ENCODE peak calls at places on chromosomes 2 and 18, in four cellular contexts. One of them, this sample, is unnamed.

GRCh38 chr18:47118986-47119385 is 31.3 kb downstream of the HDHD2 start:
- DNase-seq in HepG2: no peak
- DNase-seq in IMR-90: peak; percentile 65
- DNase-seq in CD4-positive, CD25-positive, alpha-beta regulatory T cell: no peak
- DNase-seq in this sample: no peak

GRCh38 chr2:231998046-231998445 is 36.5 kb downstream of the DIS3L2 start:
- DNase-seq in HepG2: no peak
- DNase-seq in IMR-90: peak; percentile 13
- DNase-seq in CD4-positive, CD25-positive, alpha-beta regulatory T cell: no peak
- DNase-seq in this sample: no peak

GRCh38 chr2:97966545-97967215 is 29.1 kb downstream of the TMEM131 start:
- DNase-seq in HepG2: peak; percentile 25
- DNase-seq in IMR-90: peak; percentile 27
- DNase-seq in CD4-positive, CD25-positive, alpha-beta regulatory T cell: no peak
- DNase-seq in this sample: no peak

GRCh38 chr2:201484805-201485204 is 33.3 kb downstream of the STRADB start:
- DNase-seq in HepG2: no peak
- DNase-seq in IMR-90: no peak
- DNase-seq in CD4-positive, CD25-positive, alpha-beta regulatory T cell: no peak
- DNase-seq in this sample: no peak

GRCh38 chr2:13002536-13002935 is 285.8 kb downstream of the TRIB2 start:
- DNase-seq in HepG2: no peak
- DNase-seq in IMR-90: no peak
- DNase-seq in CD4-positive, CD25-positive, alpha-beta regulatory T cell: no peak
- DNase-seq in this sample: no peak

GRCh38 chr2:222410534-222410933 is 13.8 kb upstream of the SGPP2 start:
- DNase-seq in HepG2: no peak
- DNase-seq in IMR-90: no peak
- DNase-seq in CD4-positive, CD25-positive, alpha-beta regulatory T cell: no peak
- DNase-seq in this sample: no peak

GRCh38 chr2:68857855-68858456 is 13.2 kb downstream of the BMP10 start:
- DNase-seq in HepG2: no peak
- DNase-seq in IMR-90: peak; percentile 82
- DNase-seq in CD4-positive, CD25-positive, alpha-beta regulatory T cell: no peak
- DNase-seq in this sample: no peak

GRCh38 chr2:12835733-12836132 is 119.0 kb downstream of the TRIB2 start:
- DNase-seq in HepG2: no peak
- DNase-seq in IMR-90: no peak
- DNase-seq in CD4-positive, CD25-positive, alpha-beta regulatory T cell: no peak
- DNase-seq in this sample: no peak

GRCh38 chr18:70671889-70672551 is 383.2 kb downstream of the SOCS6 start:
- DNase-seq in HepG2: no peak
- DNase-seq in IMR-90: no peak
- DNase-seq in CD4-positive, CD25-positive, alpha-beta regulatory T cell: peak; percentile 10
- DNase-seq in this sample: no peak

GRCh38 chr2:195532255-195532627 is 124.8 kb upstream of the SLC39A10 start:
- DNase-seq in HepG2: no peak
- DNase-seq in IMR-90: no peak
- DNase-seq in CD4-positive, CD25-positive, alpha-beta regulatory T cell: no peak
- DNase-seq in this sample: no peak

GRCh38 chr2:172467382-172467781 is 40.0 kb downstream of the ITGA6 start:
- DNase-seq in HepG2: no peak
- DNase-seq in IMR-90: no peak
- DNase-seq in CD4-positive, CD25-positive, alpha-beta regulatory T cell: no peak
- DNase-seq in this sample: peak; percentile 21

GRCh38 chr2:71611781-71612545 is 158.6 kb downstream of the DYSF start:
- DNase-seq in HepG2: no peak
- DNase-seq in IMR-90: no peak
- DNase-seq in CD4-positive, CD25-positive, alpha-beta regulatory T cell: no peak
- DNase-seq in this sample: no peak

GRCh38 chr18:51537487-51537886 is 340.0 kb upstream of the MEX3C start:
- DNase-seq in HepG2: no peak
- DNase-seq in IMR-90: no peak
- DNase-seq in CD4-positive, CD25-positive, alpha-beta regulatory T cell: no peak
- DNase-seq in this sample: peak; percentile 9

GRCh38 chr2:134491796-134492441 is 226.9 kb downstream of the TMEM163 start:
- DNase-seq in HepG2: peak; percentile 18
- DNase-seq in IMR-90: no peak
- DNase-seq in CD4-positive, CD25-positive, alpha-beta regulatory T cell: no peak
- DNase-seq in this sample: no peak

GRCh38 chr2:238974510-238975166 is 126.8 kb downstream of the TWIST2 start:
- DNase-seq in HepG2: no peak
- DNase-seq in IMR-90: peak; percentile 92
- DNase-seq in CD4-positive, CD25-positive, alpha-beta regulatory T cell: no peak
- DNase-seq in this sample: peak; percentile 52

GRCh38 chr2:235493775-235494715 is at the start of gene AGAP1:
- DNase-seq in HepG2: peak; percentile 74
- DNase-seq in IMR-90: peak; percentile 80
- DNase-seq in CD4-positive, CD25-positive, alpha-beta regulatory T cell: no peak
- DNase-seq in this sample: peak; percentile 60

GRCh38 chr2:168889635-168890005 is 610 bp downstream of the SPC25 start:
- DNase-seq in HepG2: peak; percentile 31
- DNase-seq in IMR-90: no peak
- DNase-seq in CD4-positive, CD25-positive, alpha-beta regulatory T cell: no peak
- DNase-seq in this sample: no peak

GRCh38 chr2:112674229-112674628 is 28.5 kb downstream of the SLC20A1 start:
- DNase-seq in HepG2: no peak
- DNase-seq in IMR-90: no peak
- DNase-seq in CD4-positive, CD25-positive, alpha-beta regulatory T cell: no peak
- DNase-seq in this sample: no peak

GRCh38 chr2:241804326-241805276 is 4.4 kb upstream of the NEU4 start:
- DNase-seq in HepG2: peak; percentile 34
- DNase-seq in IMR-90: no peak
- DNase-seq in CD4-positive, CD25-positive, alpha-beta regulatory T cell: no peak
- DNase-seq in this sample: peak; percentile 12

DNA sequence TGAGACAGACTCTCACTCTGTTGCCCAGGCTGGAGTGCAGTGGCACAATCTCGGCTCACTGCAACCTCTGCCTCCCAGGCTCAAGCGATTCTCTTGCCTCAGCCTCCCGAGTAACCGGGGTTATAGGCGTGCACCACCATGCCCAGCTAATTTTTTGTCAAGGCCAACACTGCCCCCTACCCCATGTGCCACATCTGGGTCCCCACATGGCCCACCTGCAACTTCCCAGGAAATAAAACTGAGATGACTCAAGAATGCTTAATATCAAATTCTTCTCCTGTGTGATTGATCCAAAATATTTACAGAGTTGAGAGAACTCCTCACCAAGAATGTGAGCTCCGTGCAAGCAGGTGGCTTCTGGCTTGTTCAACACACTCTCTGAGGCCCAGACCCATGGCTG is 9.1 kb downstream of the AP1S3 start:
- DNase-seq in HepG2: no peak
- DNase-seq in IMR-90: no peak
- DNase-seq in CD4-positive, CD25-positive, alpha-beta regulatory T cell: no peak
- DNase-seq in this sample: no peak
- H3K36me3 ChIP-seq in HepG2: no peaks in the 10 kb centered on the region
- H3K36me3 ChIP-seq in IMR-90: no peaks in the 10 kb centered on the region
- H3K36me3 ChIP-seq in CD4-positive, CD25-positive, alpha-beta regulatory T cell: no peaks in the 10 kb centered on the region
- H3K36me3 ChIP-seq in this sample: no peaks in the 10 kb centered on the region

GRCh38 chr2:189548686-189549439 is 31.7 kb downstream of the SLC40A1 start:
- DNase-seq in HepG2: peak; percentile 79
- DNase-seq in IMR-90: peak; percentile 46
- DNase-seq in CD4-positive, CD25-positive, alpha-beta regulatory T cell: no peak
- DNase-seq in this sample: no peak
- H3K27ac ChIP-seq in HepG2: peak overlapping the region; percentile 54
- H3K27ac ChIP-seq in IMR-90: peak overlapping the region; percentile 16
- H3K27ac ChIP-seq in CD4-positive, CD25-positive, alpha-beta regulatory T cell: no peak overlapping the region
- H3K27ac ChIP-seq in this sample: no peak overlapping the region

GRCh38 chr2:36500072-36500471 is 97.9 kb downstream of the FEZ2 start:
- DNase-seq in HepG2: no peak
- DNase-seq in IMR-90: no peak
- DNase-seq in CD4-positive, CD25-positive, alpha-beta regulatory T cell: no peak
- DNase-seq in this sample: no peak
- H3K36me3 ChIP-seq in HepG2: peaks cover 60% of the 10 kb centered on the region
- H3K36me3 ChIP-seq in IMR-90: peaks cover 31% of the 10 kb centered on the region
- H3K36me3 ChIP-seq in CD4-positive, CD25-positive, alpha-beta regulatory T cell: no peaks in the 10 kb centered on the region
- H3K36me3 ChIP-seq in this sample: peaks cover 40% of the 10 kb centered on the region

GRCh38 chr18:41060967-41061366 is 894.1 kb upstream of the PIK3C3 start:
- DNase-seq in HepG2: no peak
- DNase-seq in IMR-90: peak; percentile 55
- DNase-seq in CD4-positive, CD25-positive, alpha-beta regulatory T cell: no peak
- DNase-seq in this sample: no peak
- H3K27ac ChIP-seq in HepG2: no peak overlapping the region
- H3K27ac ChIP-seq in IMR-90: no peak overlapping the region
- H3K27ac ChIP-seq in CD4-positive, CD25-positive, alpha-beta regulatory T cell: no peak overlapping the region
- H3K27ac ChIP-seq in this sample: no peak overlapping the region

DNA sequence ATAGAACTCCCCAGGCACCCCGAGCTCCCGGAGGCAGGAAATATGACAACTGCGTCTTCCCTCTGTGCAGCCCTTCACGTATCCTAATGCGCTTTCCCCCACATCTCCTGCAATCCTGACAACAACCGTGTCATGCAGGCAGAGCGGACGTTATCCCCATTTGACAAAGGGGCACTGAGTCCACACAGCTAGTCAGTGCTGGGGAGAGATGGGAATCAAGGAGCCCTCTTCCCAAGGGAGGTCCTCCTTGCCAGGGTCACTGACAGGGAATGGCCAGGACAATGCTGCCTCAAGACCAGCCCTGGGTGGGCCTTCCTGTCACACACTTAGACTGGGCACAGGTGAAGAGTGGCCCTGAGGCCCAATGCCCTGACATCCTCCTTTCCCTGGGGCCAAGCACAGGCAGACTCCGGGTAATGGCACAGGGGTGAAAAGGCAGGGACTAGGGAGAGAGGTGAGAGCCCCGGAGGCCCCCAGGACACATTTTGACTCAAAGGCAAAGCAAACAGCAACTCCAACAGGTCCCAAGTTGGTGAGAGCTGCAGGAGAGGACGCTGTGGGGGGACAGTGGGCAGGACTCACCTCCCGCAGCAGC is 2.2 kb downstream of the ADCY3 start:
- DNase-seq in HepG2: no peak
- DNase-seq in IMR-90: no peak
- DNase-seq in CD4-positive, CD25-positive, alpha-beta regulatory T cell: no peak
- DNase-seq in this sample: no peak
- H3K36me3 ChIP-seq in HepG2: no peaks in the 10 kb centered on the region
- H3K36me3 ChIP-seq in IMR-90: peaks cover 15% of the 10 kb centered on the region
- H3K36me3 ChIP-seq in CD4-positive, CD25-positive, alpha-beta regulatory T cell: no peaks in the 10 kb centered on the region
- H3K36me3 ChIP-seq in this sample: no peaks in the 10 kb centered on the region

GRCh38 chr18:59232309-59233016 is 12.5 kb downstream of the GRP start:
- DNase-seq in HepG2: no peak
- DNase-seq in IMR-90: no peak
- DNase-seq in CD4-positive, CD25-positive, alpha-beta regulatory T cell: no peak
- DNase-seq in this sample: no peak
- H3K27ac ChIP-seq in HepG2: no peak overlapping the region
- H3K27ac ChIP-seq in IMR-90: no peak overlapping the region
- H3K27ac ChIP-seq in CD4-positive, CD25-positive, alpha-beta regulatory T cell: no peak overlapping the region
- H3K27ac ChIP-seq in this sample: no peak overlapping the region

GRCh38 chr18:42289526-42289925 is 334.5 kb downstream of the PIK3C3 start:
- DNase-seq in HepG2: no peak
- DNase-seq in IMR-90: no peak
- DNase-seq in CD4-positive, CD25-positive, alpha-beta regulatory T cell: no peak
- DNase-seq in this sample: no peak
- H3K36me3 ChIP-seq in HepG2: no peaks in the 10 kb centered on the region
- H3K36me3 ChIP-seq in IMR-90: no peaks in the 10 kb centered on the region
- H3K36me3 ChIP-seq in CD4-positive, CD25-positive, alpha-beta regulatory T cell: no peaks in the 10 kb centered on the region
- H3K36me3 ChIP-seq in this sample: no peaks in the 10 kb centered on the region

DNA sequence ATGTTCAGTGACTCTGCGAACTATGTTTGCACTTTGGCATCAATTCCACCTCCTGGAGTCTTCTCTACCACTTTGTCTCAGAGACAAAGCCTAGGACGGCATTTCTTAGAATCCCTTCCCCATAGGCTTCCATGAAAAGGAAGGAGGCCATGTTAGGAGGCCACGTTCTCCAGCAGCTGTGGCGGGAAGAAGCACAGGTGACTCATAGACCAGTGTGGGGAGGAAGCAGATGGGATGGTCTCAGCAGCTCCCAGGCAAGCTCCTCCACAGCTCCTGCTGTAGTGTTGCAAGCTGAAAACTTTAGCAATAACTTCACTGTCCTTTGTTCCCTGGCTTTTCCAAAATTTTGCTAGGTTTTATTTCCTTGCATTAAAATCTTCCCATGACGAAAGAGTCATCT is 781.3 kb upstream of the ID2 start:
- DNase-seq in HepG2: no peak
- DNase-seq in IMR-90: peak; percentile 10
- DNase-seq in CD4-positive, CD25-positive, alpha-beta regulatory T cell: no peak
- DNase-seq in this sample: no peak
- H3K27ac ChIP-seq in HepG2: no peak overlapping the region
- H3K27ac ChIP-seq in IMR-90: no peak overlapping the region
- H3K27ac ChIP-seq in CD4-positive, CD25-positive, alpha-beta regulatory T cell: no peak overlapping the region
- H3K27ac ChIP-seq in this sample: no peak overlapping the region

GRCh38 chr2:100990650-100991403 is 11.3 kb upstream of the RPL31 start:
- DNase-seq in HepG2: no peak
- DNase-seq in IMR-90: no peak
- DNase-seq in CD4-positive, CD25-positive, alpha-beta regulatory T cell: no peak
- DNase-seq in this sample: no peak
- H3K36me3 ChIP-seq in HepG2: peaks cover 58% of the 10 kb centered on the region
- H3K36me3 ChIP-seq in IMR-90: peaks cover 11% of the 10 kb centered on the region
- H3K36me3 ChIP-seq in CD4-positive, CD25-positive, alpha-beta regulatory T cell: no peaks in the 10 kb centered on the region
- H3K36me3 ChIP-seq in this sample: peaks cover 27% of the 10 kb centered on the region

This sample was measured in brain microvascular endothelial cell.